ENCODE peak calls at places on chromosomes 12 and 14, in five cellular contexts. One of them, this sample, is unnamed.

GRCh38 chr12:103423061-103423473 is 72.7 kb downstream of the C12orf42 start:
- DNase-seq in heart right ventricle: no peak
- DNase-seq in pancreas: no peak
- DNase-seq in endothelial cell of umbilical vein: no peak
- DNase-seq in right lobe of liver: no peak
- DNase-seq in this sample: no peak

GRCh38 chr12:95574799-95575452 is 23.6 kb upstream of the USP44 start:
- DNase-seq in heart right ventricle: no peak
- DNase-seq in pancreas: no peak
- DNase-seq in endothelial cell of umbilical vein: peak
- DNase-seq in right lobe of liver: no peak
- DNase-seq in this sample: no peak

GRCh38 chr14:66508846-66509621 is 1.1 kb downstream of the GPHN start:
- DNase-seq in heart right ventricle: peak
- DNase-seq in pancreas: peak
- DNase-seq in endothelial cell of umbilical vein: peak
- DNase-seq in right lobe of liver: peak
- DNase-seq in this sample: peak

GRCh38 chr14:39988939-39989338 is 556.7 kb upstream of the FBXO33 start:
- DNase-seq in heart right ventricle: no peak
- DNase-seq in pancreas: no peak
- DNase-seq in endothelial cell of umbilical vein: no peak
- DNase-seq in right lobe of liver: no peak
- DNase-seq in this sample: no peak

GRCh38 chr12:76117751-76118150 is 33.3 kb upstream of the NAP1L1 start:
- DNase-seq in heart right ventricle: no peak
- DNase-seq in pancreas: no peak
- DNase-seq in endothelial cell of umbilical vein: no peak
- DNase-seq in right lobe of liver: no peak
- DNase-seq in this sample: no peak

GRCh38 chr14:105855246-105855892 is 329.0 kb downstream of the TMEM121 start:
- DNase-seq in heart right ventricle: peak
- DNase-seq in pancreas: peak
- DNase-seq in endothelial cell of umbilical vein: no peak
- DNase-seq in right lobe of liver: peak
- DNase-seq in this sample: peak

GRCh38 chr14:85535916-85536834 is 6.2 kb downstream of the FLRT2 start:
- DNase-seq in heart right ventricle: no peak
- DNase-seq in pancreas: no peak
- DNase-seq in endothelial cell of umbilical vein: peak
- DNase-seq in right lobe of liver: no peak
- DNase-seq in this sample: no peak

GRCh38 chr14:22908601-22909000 is 10.3 kb downstream of the RBM23 start:
- DNase-seq in heart right ventricle: no peak
- DNase-seq in pancreas: no peak
- DNase-seq in endothelial cell of umbilical vein: no peak
- DNase-seq in right lobe of liver: no peak
- DNase-seq in this sample: no peak

GRCh38 chr14:92684801-92685560 is 63.4 kb downstream of the LGMN start:
- DNase-seq in heart right ventricle: no peak
- DNase-seq in pancreas: no peak
- DNase-seq in endothelial cell of umbilical vein: no peak
- DNase-seq in right lobe of liver: peak
- DNase-seq in this sample: no peak

GRCh38 chr14:93301821-93302447 is 30.9 kb downstream of the BTBD7 start:
- DNase-seq in heart right ventricle: no peak
- DNase-seq in pancreas: no peak
- DNase-seq in endothelial cell of umbilical vein: no peak
- DNase-seq in right lobe of liver: no peak
- DNase-seq in this sample: no peak

DNA sequence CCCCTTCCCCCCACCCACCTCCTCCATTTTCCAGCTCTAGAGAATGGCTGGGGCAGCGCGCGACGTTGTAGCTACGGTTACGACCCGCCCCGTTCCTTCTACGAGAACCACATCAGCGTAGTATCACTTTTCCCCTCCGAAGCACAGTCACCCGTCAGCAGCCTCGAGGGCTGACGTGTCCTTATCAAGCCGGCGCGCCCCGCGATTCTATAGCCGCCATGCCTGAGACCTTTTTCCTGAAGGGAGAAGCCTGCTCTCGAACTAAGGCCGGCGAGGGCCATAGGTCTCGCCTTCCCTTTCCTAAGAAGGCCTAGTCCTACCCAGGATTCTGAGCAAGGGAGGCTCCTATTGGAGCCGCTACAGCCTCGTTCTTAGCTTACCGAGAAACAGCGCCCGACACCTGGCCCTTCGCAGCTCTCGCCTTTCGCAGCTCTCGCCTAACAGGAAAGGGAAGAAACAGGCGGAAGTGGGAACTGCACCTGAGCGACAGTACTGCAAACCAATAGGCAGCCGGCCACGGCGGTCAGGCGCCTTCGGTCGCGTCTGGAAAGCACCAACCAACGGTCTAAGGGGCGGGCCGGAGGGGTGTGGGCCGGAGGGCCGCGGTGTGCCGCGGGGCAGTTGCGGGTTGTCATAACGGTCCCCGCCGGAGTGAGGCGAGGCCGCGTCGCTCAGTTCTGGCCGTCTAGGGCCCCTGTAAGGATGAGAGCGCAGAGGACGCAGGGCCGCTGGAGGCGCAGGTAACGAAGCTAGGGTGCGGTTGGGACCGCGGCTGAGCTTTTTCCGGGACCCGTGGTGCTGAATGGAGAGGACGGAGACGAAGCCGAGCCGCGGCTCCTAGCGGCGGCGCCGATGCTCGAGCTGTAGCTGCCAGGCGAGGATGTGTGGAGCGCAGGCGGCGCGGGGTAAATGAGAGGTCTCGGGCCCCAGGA is at the start of the genes MGAT2 and RPL36AL:
- DNase-seq in heart right ventricle: peak
- DNase-seq in pancreas: peak
- DNase-seq in endothelial cell of umbilical vein: peak
- DNase-seq in right lobe of liver: peak
- DNase-seq in this sample: peak
- TF ChIP-seq CTCF in heart right ventricle: peak
- TF ChIP-seq CTCF in pancreas: peak
- TF ChIP-seq CTCF in endothelial cell of umbilical vein: peak
- TF ChIP-seq CTCF in right lobe of liver: no peak
- TF ChIP-seq CTCF in this sample: peak

GRCh38 chr14:100146548-100147091 is 12.8 kb downstream of the DEGS2 start:
- DNase-seq in heart right ventricle: no peak
- DNase-seq in pancreas: no peak
- DNase-seq in endothelial cell of umbilical vein: no peak
- DNase-seq in right lobe of liver: no peak
- DNase-seq in this sample: no peak
- TF ChIP-seq CTCF in heart right ventricle: no peak
- TF ChIP-seq CTCF in pancreas: no peak
- TF ChIP-seq CTCF in endothelial cell of umbilical vein: no peak
- TF ChIP-seq CTCF in right lobe of liver: no peak
- TF ChIP-seq CTCF in this sample: no peak

DNA sequence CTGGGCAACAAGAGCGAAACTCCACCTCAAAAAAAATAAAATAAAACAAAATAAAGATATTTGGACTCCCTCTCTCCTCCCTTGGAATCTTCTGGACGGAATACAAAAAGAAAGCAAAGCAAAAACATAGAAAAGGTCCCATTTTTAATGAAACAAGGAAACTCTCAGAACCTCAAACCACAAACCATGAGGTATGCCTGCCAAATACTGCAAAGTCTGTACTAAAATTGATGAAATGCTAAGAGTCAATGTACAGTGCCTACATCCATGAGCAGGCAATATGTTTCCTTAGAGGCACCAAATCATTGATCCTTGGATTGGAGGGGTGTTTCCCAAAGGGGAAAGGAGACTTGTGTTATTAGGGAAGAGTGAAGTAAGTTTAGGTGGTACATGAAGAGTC is 8.2 kb upstream of the RPS6KA5 start:
- DNase-seq in heart right ventricle: no peak
- DNase-seq in pancreas: no peak
- DNase-seq in endothelial cell of umbilical vein: no peak
- DNase-seq in right lobe of liver: no peak
- DNase-seq in this sample: no peak
- TF ChIP-seq CTCF in heart right ventricle: no peak
- TF ChIP-seq CTCF in pancreas: no peak
- TF ChIP-seq CTCF in endothelial cell of umbilical vein: no peak
- TF ChIP-seq CTCF in right lobe of liver: no peak
- TF ChIP-seq CTCF in this sample: no peak

DNA sequence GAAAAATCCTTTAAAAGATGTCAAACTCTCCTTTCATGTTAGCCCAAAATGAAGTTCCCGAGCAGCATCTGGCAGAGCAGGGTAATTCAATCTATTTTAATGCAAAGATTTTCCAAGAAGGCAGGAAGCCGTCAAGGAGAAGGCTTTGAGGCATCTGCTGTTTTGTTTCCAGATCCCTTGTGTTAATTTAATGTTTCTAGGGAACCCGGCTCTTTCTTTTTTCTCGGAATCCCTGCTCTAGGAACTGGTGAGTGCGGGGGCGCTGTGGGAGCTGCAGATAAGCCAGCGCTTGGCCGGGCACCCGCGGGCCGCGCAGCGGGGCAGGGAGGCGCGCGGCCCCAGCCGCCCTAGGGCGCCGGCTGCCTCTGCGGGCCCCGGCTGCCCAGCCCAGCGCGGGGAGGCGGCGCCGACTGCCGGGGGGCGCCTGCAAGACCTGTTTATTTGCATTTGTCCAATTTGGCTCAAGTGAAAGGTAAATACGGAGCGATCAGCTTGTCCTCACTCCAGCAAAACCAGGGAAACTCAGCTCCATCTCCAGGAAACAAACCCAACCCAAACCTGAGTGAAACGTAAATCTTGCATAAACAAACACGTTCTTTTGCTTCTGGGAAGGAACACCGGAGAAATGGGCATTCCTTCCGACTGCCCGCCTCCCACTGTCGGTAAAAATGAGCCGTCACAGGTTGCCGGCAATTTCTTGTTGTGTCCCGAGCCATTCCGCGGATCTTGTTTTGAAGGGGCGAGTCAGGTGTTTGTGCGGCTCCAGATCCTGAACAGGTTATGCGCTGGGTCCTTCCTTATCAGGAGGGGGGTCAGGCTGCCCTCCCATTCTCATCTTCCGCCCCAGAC is 65.1 kb downstream of the CRADD start:
- DNase-seq in heart right ventricle: peak
- DNase-seq in pancreas: peak
- DNase-seq in endothelial cell of umbilical vein: peak
- DNase-seq in right lobe of liver: peak
- DNase-seq in this sample: no peak
- TF ChIP-seq CTCF in heart right ventricle: peak
- TF ChIP-seq CTCF in pancreas: no peak
- TF ChIP-seq CTCF in endothelial cell of umbilical vein: peak
- TF ChIP-seq CTCF in right lobe of liver: peak
- TF ChIP-seq CTCF in this sample: peak

GRCh38 chr14:38391334-38391733 is 135.4 kb upstream of the CLEC14A start:
- DNase-seq in heart right ventricle: no peak
- DNase-seq in pancreas: no peak
- DNase-seq in endothelial cell of umbilical vein: peak
- DNase-seq in right lobe of liver: no peak
- DNase-seq in this sample: no peak
- TF ChIP-seq CTCF in heart right ventricle: no peak
- TF ChIP-seq CTCF in pancreas: no peak
- TF ChIP-seq CTCF in endothelial cell of umbilical vein: no peak
- TF ChIP-seq CTCF in right lobe of liver: no peak
- TF ChIP-seq CTCF in this sample: no peak

GRCh38 chr12:64608901-64609542 is 1.3 kb upstream of the RASSF3 start:
- DNase-seq in heart right ventricle: peak
- DNase-seq in pancreas: no peak
- DNase-seq in endothelial cell of umbilical vein: peak
- DNase-seq in right lobe of liver: no peak
- DNase-seq in this sample: no peak
- TF ChIP-seq CTCF in heart right ventricle: no peak
- TF ChIP-seq CTCF in pancreas: no peak
- TF ChIP-seq CTCF in endothelial cell of umbilical vein: no peak
- TF ChIP-seq CTCF in right lobe of liver: no peak
- TF ChIP-seq CTCF in this sample: peak

This sample was measured in RWPE2.